ENCODE peak calls at places on chromosome 15, in ten cellular contexts. R is posterior cingulate gyrus; C is stimulated activated naive CD4-positive, alpha-beta T cell treated with Interleukin-2 at 50 U/mL for 16 hours; Z is dorsolateral prefrontal cortex; T is astrocyte; Q is AG08395; L is A549; S is NCI-H1930; G is NCI-H345; U is CD8-positive, alpha-beta T cell. I is an unnamed sample.

GRCh38 chr15:28889346-28889745 is 3.6 kb downstream of the APBA2 start:
- DNase-seq in L (no peak), C (no peak), Z (no peak), G (no peak), T (no peak), Q (no peak), S (no peak), R (no peak), U (no peak), I (no peak)

GRCh38 chr15:40929730-40930429 is 740 bp downstream of the DLL4 start:
- DNase-seq in Q (peak; percentile 37), Z (no peak), L (no peak), U (no peak), S (peak; percentile 26), T (peak; percentile 53), G (peak; percentile 37), C (no peak), R (no peak), I (no peak)

GRCh38 chr15:31352911-31353811 is 26.5 kb downstream of the KLF13 start:
- DNase-seq in T (peak; percentile 87), L (no peak), U (peak; percentile 68), G (no peak), R (peak; percentile 63), Z (no peak), Q (peak; percentile 93), C (peak; percentile 43), S (no peak), I (peak; percentile 33)

GRCh38 chr15:81314378-81314777 is 9.6 kb downstream of the STARD5 start:
- DNase-seq in U (no peak), C (no peak), G (no peak), T (no peak), L (no peak), Q (no peak), S (no peak), Z (no peak), R (no peak), I (no peak)

GRCh38 chr15:86055688-86056087 is 24.0 kb upstream of the AGBL1 start:
- DNase-seq in R (no peak), G (no peak), L (no peak), Z (no peak), C (no peak), S (no peak), T (no peak), Q (no peak), U (no peak), I (no peak)

GRCh38 chr15:69979269-69979668 is 118.4 kb downstream of the TLE3 start:
- DNase-seq in Z (no peak), U (no peak), C (no peak), L (peak; percentile 64), Q (no peak), T (no peak), G (no peak), R (no peak), S (peak; percentile 10), I (no peak)

GRCh38 chr15:46918462-46919125 is 798.7 kb upstream of the SEMA6D start:
- DNase-seq in U (no peak), S (no peak), L (no peak), C (no peak), T (no peak), Z (no peak), Q (no peak), G (no peak), R (no peak), I (no peak)

GRCh38 chr15:36643551-36643950 is 64.1 kb downstream of the CDIN1 start:
- DNase-seq in Q (no peak), U (no peak), S (no peak), R (no peak), L (peak; percentile 5), T (peak; percentile 67), Z (no peak), C (no peak), G (no peak), I (no peak)

GRCh38 chr15:57216288-57216687 is 160.0 kb upstream of the CGNL1 start:
- DNase-seq in G (no peak), T (peak; percentile 91), R (no peak), S (no peak), Q (peak; percentile 33), U (no peak), Z (no peak), C (no peak), L (no peak), I (no peak)

GRCh38 chr15:52103217-52104207 is 9.1 kb downstream of the BCL2L10 start:
- DNase-seq in Z (no peak), G (no peak), C (no peak), S (no peak), T (peak; percentile 97), Q (peak; percentile 92), U (no peak), L (peak; percentile 84), R (no peak), I (no peak)

GRCh38 chr15:40911139-40911538 is 16.9 kb downstream of the VPS18 start:
- DNase-seq in R (no peak), S (no peak), L (no peak), T (no peak), Q (no peak), C (no peak), G (peak; percentile 3), Z (no peak), U (no peak), I (no peak)

GRCh38 chr15:63391669-63392354 is 10.2 kb upstream of the CA12 start:
- DNase-seq in R (no peak), Q (no peak), L (no peak), Z (no peak), C (no peak), T (no peak), U (no peak), S (no peak), G (no peak), I (no peak)

GRCh38 chr15:74845581-74845980 is 2.6 kb upstream of the ULK3 start:
- DNase-seq in S (no peak), Z (no peak), G (no peak), L (no peak), C (no peak), Q (no peak), R (no peak), U (peak; percentile 60), T (no peak), I (no peak)

GRCh38 chr15:90565866-90566265 is 36.1 kb downstream of the CRTC3 start:
- DNase-seq in Z (no peak), L (no peak), T (no peak), C (no peak), S (no peak), G (no peak), R (no peak), Q (no peak), U (no peak), I (no peak)

GRCh38 chr15:60392601-60392985 is 5.2 kb downstream of the ANXA2 start:
- DNase-seq in G (peak; percentile 22), Z (no peak), T (peak; percentile 84), U (no peak), S (no peak), R (no peak), C (peak; percentile 29), L (peak; percentile 81), Q (peak; percentile 54), I (peak; percentile 2)

GRCh38 chr15:99677540-99678134 is 55.6 kb downstream of the LYSMD4 start:
- DNase-seq in Z (no peak), R (no peak), L (no peak), G (no peak), C (no peak), Q (no peak), U (no peak), T (no peak), S (no peak), I (no peak)

GRCh38 chr15:85100186-85100937 is 118.7 kb downstream of the PDE8A start:
- DNase-seq in G (no peak), U (no peak), T (no peak), S (no peak), C (no peak), Q (no peak), L (no peak), R (no peak), Z (no peak), I (peak; percentile 2)

GRCh38 chr15:93485438-93485837 is 396.4 kb upstream of the RGMA start:
- DNase-seq in G (no peak), Q (no peak), T (no peak), Z (no peak), R (no peak), U (no peak), S (no peak), C (no peak), L (no peak), I (no peak)

GRCh38 chr15:42921049-42921731 is 612 bp upstream of the TTBK2 start:
- DNase-seq in G (no peak), T (peak; percentile 12), Z (peak; percentile 35), L (no peak), S (peak; percentile 3), U (peak; percentile 67), C (peak; percentile 33), R (peak; percentile 32), Q (peak; percentile 5), I (peak; percentile 10)

GRCh38 chr15:88719654-88720053 is 80.8 kb downstream of the ISG20 start:
- DNase-seq in T (no peak), Q (no peak), R (no peak), S (no peak), G (peak; percentile 16), C (no peak), L (no peak), Z (no peak), U (no peak), I (no peak)

GRCh38 chr15:62928242-62928995 is 114.1 kb upstream of the TPM1 start:
- DNase-seq in U (no peak), S (no peak), C (no peak), T (peak; percentile 100), G (no peak), Z (no peak), Q (peak; percentile 84), R (no peak), L (peak; percentile 76), I (no peak)

GRCh38 chr15:36525430-36525829 is 54.0 kb upstream of the CDIN1 start:
- DNase-seq in R (no peak), C (no peak), Q (no peak), L (no peak), S (no peak), T (no peak), Z (no peak), G (no peak), U (no peak), I (no peak)

GRCh38 chr15:75720787-75721461 is 8.3 kb upstream of the CSPG4 start:
- DNase-seq in T (peak; percentile 43), R (peak; percentile 58), U (no peak), Q (no peak), S (peak; percentile 8), G (peak; percentile 85), L (peak; percentile 90), C (peak; percentile 34), Z (no peak), I (no peak)

GRCh38 chr15:93070136-93070535 is 18.9 kb downstream of the RGMA start:
- DNase-seq in S (no peak), L (no peak), G (peak; percentile 6), R (no peak), Z (no peak), Q (no peak), U (no peak), C (no peak), T (no peak), I (no peak)

GRCh38 chr15:62976301-62976842 is 66.2 kb upstream of the TPM1 start:
- DNase-seq in C (no peak), U (no peak), Z (no peak), R (no peak), Q (peak; percentile 38), L (no peak), T (peak; percentile 75), S (no peak), G (no peak), I (no peak)

GRCh38 chr15:74238984-74239645 is 3.0 kb downstream of the CCDC33 start:
- DNase-seq in Z (no peak), R (no peak), U (no peak), T (no peak), S (no peak), L (no peak), G (peak; percentile 43), Q (no peak), C (no peak), I (no peak)

I was measured in T follicular helper cell.